ENCODE peak calls at places on chromosomes 7 and 10, in ten cellular contexts. B is NCI-H1417; P is uterus; D is HFF-Myc; T is NCI-H1105; H is astrocyte; Z is activated naive CD4-positive, alpha-beta T cell treated with anti-CD3 and anti-CD28 coated beads, Interleukin-2, amount 50 U/mL, for 16 hours; F is B cell; W is ACHN; C is OCI-M1. O is an unnamed sample.

GRCh38 chr7:68722044-68722443 is 876.2 kb upstream of the AUTS2 start:
- DNase-seq in P (no peak), C (no peak), W (no peak), F (no peak), T (peak), H (no peak), B (no peak), Z (no peak), D (no peak), O (no peak)

GRCh38 chr7:45101748-45102147 is 9.7 kb downstream of the TBRG4 start:
- DNase-seq in Z (no peak), B (no peak), P (no peak), C (no peak), T (no peak), W (no peak), D (no peak), H (no peak), F (no peak), O (no peak)

GRCh38 chr10:62323751-62324150 is 50.4 kb upstream of the ZNF365 start:
- DNase-seq in W (no peak), C (no peak), B (no peak), T (no peak), H (peak), P (no peak), Z (no peak), D (no peak), F (no peak), O (no peak)

GRCh38 chr10:68224810-68225209 is 7.1 kb downstream of the ATOH7 start:
- DNase-seq in T (no peak), P (no peak), Z (no peak), W (no peak), F (no peak), D (no peak), H (no peak), C (no peak), B (no peak), O (no peak)

GRCh38 chr7:105057472-105057871 is 43.5 kb downstream of the KMT2E start:
- DNase-seq in T (no peak), P (no peak), D (no peak), W (no peak), C (no peak), Z (no peak), H (no peak), B (no peak), F (no peak), O (no peak)

GRCh38 chr7:17405786-17406185 is 107.3 kb downstream of the AHR start:
- DNase-seq in F (no peak), Z (no peak), P (no peak), T (no peak), C (no peak), W (peak), H (peak), D (peak), B (no peak), O (no peak)

GRCh38 chr7:94239661-94240234 is 154.9 kb upstream of the COL1A2 start:
- DNase-seq in F (no peak), B (no peak), D (no peak), Z (no peak), W (no peak), T (no peak), H (no peak), C (peak), P (no peak), O (no peak)

GRCh38 chr10:14879801-14880193 is 1.1 kb downstream of the SUV39H2 start:
- DNase-seq in P (no peak), C (no peak), F (no peak), H (no peak), D (no peak), T (no peak), W (no peak), Z (no peak), B (no peak), O (peak)

GRCh38 chr10:50637003-50637579 is 13.3 kb upstream of the SGMS1 start:
- DNase-seq in F (no peak), H (peak), P (no peak), Z (no peak), C (peak), B (no peak), W (no peak), T (no peak), D (no peak), O (no peak)

GRCh38 chr7:104980969-104981670 is 32.9 kb upstream of the KMT2E start:
- DNase-seq in W (peak), C (peak), H (no peak), D (no peak), P (no peak), F (no peak), T (peak), Z (no peak), B (peak), O (peak)

GRCh38 chr7:4208086-4208485 is 474.0 kb upstream of the FOXK1 start:
- DNase-seq in D (no peak), Z (no peak), C (no peak), W (no peak), H (no peak), F (no peak), B (no peak), T (no peak), P (no peak), O (no peak)

GRCh38 chr7:118845787-118846186 is 621.3 kb downstream of the ANKRD7 start:
- DNase-seq in H (no peak), D (no peak), B (no peak), W (no peak), Z (no peak), C (no peak), F (no peak), T (no peak), P (no peak), O (no peak)

GRCh38 chr7:29988391-29989256 is 977 bp downstream of the SCRN1 start:
- DNase-seq in T (peak), H (peak), F (peak), W (peak), P (peak), D (peak), B (peak), C (no peak), Z (peak), O (peak)

GRCh38 chr7:121428857-121429489 is 32.9 kb upstream of the FAM3C start:
- DNase-seq in F (no peak), Z (no peak), T (no peak), D (no peak), C (no peak), H (peak), W (peak), P (no peak), B (no peak), O (no peak)

GRCh38 chr7:148898845-148899474 is 14.9 kb upstream of the EZH2 start:
- DNase-seq in W (no peak), B (no peak), F (no peak), C (peak), Z (no peak), P (no peak), D (no peak), T (no peak), H (no peak), O (no peak)

GRCh38 chr10:34862892-34863291 is 47.8 kb upstream of the PARD3 start:
- DNase-seq in P (no peak), C (no peak), Z (no peak), H (no peak), W (no peak), T (no peak), F (no peak), D (no peak), B (peak), O (no peak)

GRCh38 chr10:108735380-108735779 is 1187.9 kb downstream of the XPNPEP1 start:
- DNase-seq in F (no peak), B (no peak), Z (no peak), P (no peak), D (peak), C (no peak), T (no peak), W (no peak), H (peak), O (no peak)

GRCh38 chr7:55588379-55588699 is 16.0 kb upstream of the VOPP1 start:
- DNase-seq in H (no peak), Z (no peak), B (no peak), W (no peak), F (no peak), D (no peak), T (no peak), C (no peak), P (no peak), O (no peak)

GRCh38 chr10:15461353-15462108 is 90.4 kb upstream of the FAM171A1 start:
- DNase-seq in Z (no peak), C (peak), W (no peak), B (no peak), P (peak), D (peak), F (no peak), T (no peak), H (no peak), O (no peak)

GRCh38 chr10:8396675-8397074 is 342.2 kb downstream of the GATA3 start:
- DNase-seq in T (no peak), P (no peak), H (peak), Z (no peak), B (no peak), W (no peak), F (no peak), D (no peak), C (no peak), O (no peak)

GRCh38 chr10:12327074-12327473 is 22.3 kb upstream of the CAMK1D start:
- DNase-seq in H (no peak), D (no peak), F (no peak), P (no peak), Z (no peak), W (no peak), T (no peak), B (no peak), C (no peak), O (no peak)

GRCh38 chr7:149529136-149529718 is 31.6 kb upstream of the ZNF746 start:
- DNase-seq in Z (no peak), P (no peak), W (peak), B (no peak), F (no peak), H (peak), T (no peak), C (peak), D (no peak), O (peak)

GRCh38 chr7:7920056-7920455 is 48.5 kb upstream of the GLCCI1 start:
- DNase-seq in W (no peak), H (no peak), F (no peak), T (no peak), B (no peak), Z (no peak), P (no peak), D (no peak), C (no peak), O (peak)

GRCh38 chr7:133529861-133530260 is 277.0 kb downstream of the EXOC4 start:
- DNase-seq in Z (no peak), C (no peak), W (no peak), F (no peak), B (peak), H (no peak), P (no peak), D (no peak), T (no peak), O (no peak)

GRCh38 chr10:88617772-88618300 is 31.3 kb downstream of the LIPJ start:
- DNase-seq in B (no peak), Z (no peak), P (no peak), F (no peak), D (no peak), W (no peak), C (no peak), H (no peak), T (no peak), O (no peak)

GRCh38 chr7:129877146-129877792 is 75.5 kb downstream of the UBE2H start:
- DNase-seq in D (no peak), C (peak), Z (no peak), T (no peak), P (no peak), H (no peak), B (no peak), F (no peak), W (no peak), O (no peak)

GRCh38 chr7:47093254-47093798 is 488.6 kb downstream of the TNS3 start:
- DNase-seq in W (no peak), C (no peak), P (no peak), D (no peak), H (no peak), F (no peak), B (no peak), T (no peak), Z (no peak), O (no peak)

GRCh38 chr7:47325337-47325736 is 256.6 kb downstream of the TNS3 start:
- DNase-seq in T (no peak), D (no peak), W (no peak), F (no peak), P (no peak), Z (no peak), H (no peak), C (no peak), B (no peak), O (no peak)

GRCh38 chr10:113450906-113451305 is 101.9 kb upstream of the HABP2 start:
- DNase-seq in T (no peak), Z (no peak), D (no peak), W (no peak), P (no peak), B (no peak), H (no peak), F (no peak), C (no peak), O (no peak)

GRCh38 chr7:1611708-1612241 is 41.9 kb upstream of the PSMG3 start:
- DNase-seq in W (peak), B (no peak), C (no peak), Z (no peak), D (peak), F (no peak), P (no peak), T (no peak), H (peak), O (no peak)

GRCh38 chr7:14288701-14289100 is 299.2 kb upstream of the ETV1 start:
- DNase-seq in Z (no peak), W (no peak), T (no peak), H (no peak), F (no peak), P (no peak), C (peak), D (no peak), B (no peak), O (no peak)

GRCh38 chr7:20794676-20795075 is 8.0 kb upstream of the SP8 start:
- DNase-seq in H (no peak), C (no peak), F (no peak), P (no peak), T (no peak), D (no peak), B (no peak), Z (no peak), W (no peak), O (no peak)

GRCh38 chr7:82740246-82740848 is 296.8 kb upstream of the CACNA2D1 start:
- DNase-seq in C (peak), W (peak), H (peak), Z (no peak), D (no peak), F (no peak), T (peak), B (peak), P (no peak), O (peak)

GRCh38 chr7:151537818-151538561 is 18.3 kb upstream of the RHEB start:
- DNase-seq in W (no peak), H (no peak), F (no peak), T (no peak), B (no peak), Z (no peak), P (peak), D (no peak), C (no peak), O (no peak)

GRCh38 chr10:17023386-17024298 is 106.0 kb downstream of the CUBN start:
- DNase-seq in W (peak), B (no peak), T (no peak), F (peak), P (peak), Z (peak), H (peak), C (peak), D (peak), O (peak)

GRCh38 chr10:119542990-119543813 is 683 bp upstream of the RGS10 start:
- DNase-seq in F (peak), T (peak), C (peak), P (peak), D (no peak), W (peak), Z (peak), H (peak), B (peak), O (peak)

GRCh38 chr7:64574481-64575159 is 11.7 kb upstream of the ZNF680 start:
- DNase-seq in H (peak), F (no peak), Z (no peak), W (no peak), P (no peak), T (peak), C (peak), B (no peak), D (no peak), O (no peak)